ENCODE peak calls at places on chromosomes 7 and 10, in six cellular contexts. One of them, this sample, is unnamed.

GRCh38 chr10:72037266-72037665 is 51.1 kb downstream of the SPOCK2 start:
- DNase-seq in psoas muscle: no peak
- DNase-seq in neural progenitor cell: peak
- DNase-seq in mammary epithelial cell: no peak
- DNase-seq in foreskin fibroblast: no peak
- DNase-seq in astrocyte of the spinal cord: no peak
- DNase-seq in this sample: no peak

GRCh38 chr10:112767156-112767555 is 182.9 kb upstream of the TCF7L2 start:
- DNase-seq in psoas muscle: no peak
- DNase-seq in astrocyte of the spinal cord: no peak
- DNase-seq in mammary epithelial cell: no peak
- DNase-seq in foreskin fibroblast: no peak
- DNase-seq in neural progenitor cell: no peak
- DNase-seq in this sample: no peak

GRCh38 chr10:11581213-11581612 is 30.2 kb downstream of the USP6NL start:
- DNase-seq in astrocyte of the spinal cord: no peak
- DNase-seq in foreskin fibroblast: no peak
- DNase-seq in mammary epithelial cell: no peak
- DNase-seq in neural progenitor cell: no peak
- DNase-seq in psoas muscle: no peak
- DNase-seq in this sample: no peak

GRCh38 chr10:131843089-131843595 is 57.7 kb upstream of the PPP2R2D start:
- DNase-seq in neural progenitor cell: no peak
- DNase-seq in mammary epithelial cell: no peak
- DNase-seq in psoas muscle: no peak
- DNase-seq in foreskin fibroblast: no peak
- DNase-seq in astrocyte of the spinal cord: no peak
- DNase-seq in this sample: peak

GRCh38 chr10:97969538-97969937 is 60.9 kb downstream of the CRTAC1 start:
- DNase-seq in neural progenitor cell: no peak
- DNase-seq in astrocyte of the spinal cord: no peak
- DNase-seq in psoas muscle: no peak
- DNase-seq in foreskin fibroblast: no peak
- DNase-seq in mammary epithelial cell: no peak
- DNase-seq in this sample: no peak

GRCh38 chr10:30154126-30154525 is 94.7 kb upstream of the JCAD start:
- DNase-seq in neural progenitor cell: no peak
- DNase-seq in foreskin fibroblast: no peak
- DNase-seq in mammary epithelial cell: no peak
- DNase-seq in astrocyte of the spinal cord: no peak
- DNase-seq in psoas muscle: no peak
- DNase-seq in this sample: no peak

GRCh38 chr7:92880212-92881090 is 44.1 kb upstream of the CDK6 start:
- DNase-seq in mammary epithelial cell: peak
- DNase-seq in psoas muscle: no peak
- DNase-seq in foreskin fibroblast: no peak
- DNase-seq in neural progenitor cell: peak
- DNase-seq in astrocyte of the spinal cord: no peak
- DNase-seq in this sample: peak

GRCh38 chr7:132203021-132203420 is 373.2 kb downstream of the PLXNA4 start:
- DNase-seq in psoas muscle: no peak
- DNase-seq in astrocyte of the spinal cord: no peak
- DNase-seq in mammary epithelial cell: no peak
- DNase-seq in foreskin fibroblast: no peak
- DNase-seq in neural progenitor cell: no peak
- DNase-seq in this sample: peak

GRCh38 chr7:50356212-50356944 is 51.9 kb downstream of the IKZF1 start:
- DNase-seq in psoas muscle: peak
- DNase-seq in foreskin fibroblast: no peak
- DNase-seq in astrocyte of the spinal cord: no peak
- DNase-seq in neural progenitor cell: no peak
- DNase-seq in mammary epithelial cell: no peak
- DNase-seq in this sample: peak

GRCh38 chr7:158407581-158408331 is 179.9 kb downstream of the PTPRN2 start:
- DNase-seq in neural progenitor cell: peak
- DNase-seq in psoas muscle: no peak
- DNase-seq in astrocyte of the spinal cord: peak
- DNase-seq in foreskin fibroblast: peak
- DNase-seq in mammary epithelial cell: peak
- DNase-seq in this sample: no peak

GRCh38 chr10:8060010-8060703 is 5.7 kb downstream of the GATA3 start:
- DNase-seq in foreskin fibroblast: peak
- DNase-seq in neural progenitor cell: peak
- DNase-seq in psoas muscle: no peak
- DNase-seq in astrocyte of the spinal cord: peak
- DNase-seq in mammary epithelial cell: peak
- DNase-seq in this sample: no peak

GRCh38 chr7:85522070-85522469 is 335.2 kb upstream of the SEMA3D start:
- DNase-seq in psoas muscle: no peak
- DNase-seq in foreskin fibroblast: no peak
- DNase-seq in mammary epithelial cell: no peak
- DNase-seq in astrocyte of the spinal cord: no peak
- DNase-seq in neural progenitor cell: no peak
- DNase-seq in this sample: no peak

DNA sequence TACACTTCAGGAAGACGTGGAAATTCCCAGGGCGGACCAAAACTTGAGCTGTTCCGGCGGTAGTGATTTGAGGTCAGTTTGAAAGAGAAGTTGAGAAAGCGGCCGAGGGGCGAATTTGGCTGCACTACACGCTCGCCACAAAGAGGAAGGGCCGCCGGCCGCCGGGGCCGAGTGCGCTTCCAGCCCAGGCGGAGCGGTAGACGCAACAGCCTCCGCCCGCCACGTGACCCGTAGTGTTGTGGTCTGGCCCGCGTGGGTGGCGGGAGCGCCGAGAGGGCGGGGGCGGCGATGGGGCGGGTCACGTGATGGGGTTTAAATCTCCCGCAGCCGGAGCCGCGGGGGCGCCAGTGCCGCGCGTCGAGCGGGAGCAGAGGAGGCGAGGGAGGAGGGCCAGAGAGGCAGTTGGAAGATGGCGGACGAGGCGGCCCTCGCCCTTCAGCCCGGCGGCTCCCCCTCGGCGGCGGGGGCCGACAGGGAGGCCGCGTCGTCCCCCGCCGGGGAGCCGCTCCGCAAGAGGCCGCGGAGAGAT is at the start of gene SIRT1:
- DNase-seq in foreskin fibroblast: peak
- DNase-seq in mammary epithelial cell: peak
- DNase-seq in astrocyte of the spinal cord: peak
- DNase-seq in neural progenitor cell: peak
- DNase-seq in psoas muscle: peak
- DNase-seq in this sample: peak
- TF ChIP-seq CTCF in foreskin fibroblast: no peak
- TF ChIP-seq CTCF in mammary epithelial cell: no peak
- TF ChIP-seq CTCF in astrocyte of the spinal cord: no peak
- TF ChIP-seq CTCF in neural progenitor cell: no peak
- TF ChIP-seq CTCF in psoas muscle: no peak
- TF ChIP-seq CTCF in this sample: no peak

GRCh38 chr10:89536013-89536354 is 590 bp upstream of the SLC16A12 start:
- DNase-seq in foreskin fibroblast: no peak
- DNase-seq in neural progenitor cell: no peak
- DNase-seq in mammary epithelial cell: no peak
- DNase-seq in astrocyte of the spinal cord: no peak
- DNase-seq in psoas muscle: no peak
- DNase-seq in this sample: no peak
- H3K4me3 ChIP-seq in foreskin fibroblast: peak
- H3K4me3 ChIP-seq in neural progenitor cell: peak
- H3K4me3 ChIP-seq in mammary epithelial cell: no peak
- H3K4me3 ChIP-seq in astrocyte of the spinal cord: peak
- H3K4me3 ChIP-seq in psoas muscle: peak
- H3K4me3 ChIP-seq in this sample: peak

GRCh38 chr10:90960355-90960814 is 39.5 kb upstream of the ANKRD1 start:
- DNase-seq in neural progenitor cell: no peak
- DNase-seq in foreskin fibroblast: peak
- DNase-seq in mammary epithelial cell: peak
- DNase-seq in psoas muscle: no peak
- DNase-seq in astrocyte of the spinal cord: peak
- DNase-seq in this sample: no peak
- TF ChIP-seq CTCF in neural progenitor cell: no peak
- TF ChIP-seq CTCF in foreskin fibroblast: no peak
- TF ChIP-seq CTCF in mammary epithelial cell: no peak
- TF ChIP-seq CTCF in psoas muscle: peak
- TF ChIP-seq CTCF in astrocyte of the spinal cord: no peak
- TF ChIP-seq CTCF in this sample: no peak

GRCh38 chr7:47327698-47328391 is 254.1 kb downstream of the TNS3 start:
- DNase-seq in neural progenitor cell: peak
- DNase-seq in astrocyte of the spinal cord: peak
- DNase-seq in psoas muscle: peak
- DNase-seq in foreskin fibroblast: peak
- DNase-seq in mammary epithelial cell: peak
- DNase-seq in this sample: peak

GRCh38 chr7:47325337-47325736 is 256.6 kb downstream of the TNS3 start:
- DNase-seq in neural progenitor cell: no peak
- DNase-seq in foreskin fibroblast: no peak
- DNase-seq in psoas muscle: no peak
- DNase-seq in mammary epithelial cell: no peak
- DNase-seq in astrocyte of the spinal cord: no peak
- DNase-seq in this sample: no peak

GRCh38 chr7:47327306-47327697 is 254.6 kb downstream of the TNS3 start:
- DNase-seq in astrocyte of the spinal cord: peak
- DNase-seq in mammary epithelial cell: no peak
- DNase-seq in neural progenitor cell: no peak
- DNase-seq in psoas muscle: no peak
- DNase-seq in foreskin fibroblast: peak
- DNase-seq in this sample: no peak

GRCh38 chr7:47326808-47327207 is 255.1 kb downstream of the TNS3 start:
- DNase-seq in psoas muscle: peak
- DNase-seq in neural progenitor cell: peak
- DNase-seq in astrocyte of the spinal cord: peak
- DNase-seq in foreskin fibroblast: peak
- DNase-seq in mammary epithelial cell: no peak
- DNase-seq in this sample: peak

DNA sequence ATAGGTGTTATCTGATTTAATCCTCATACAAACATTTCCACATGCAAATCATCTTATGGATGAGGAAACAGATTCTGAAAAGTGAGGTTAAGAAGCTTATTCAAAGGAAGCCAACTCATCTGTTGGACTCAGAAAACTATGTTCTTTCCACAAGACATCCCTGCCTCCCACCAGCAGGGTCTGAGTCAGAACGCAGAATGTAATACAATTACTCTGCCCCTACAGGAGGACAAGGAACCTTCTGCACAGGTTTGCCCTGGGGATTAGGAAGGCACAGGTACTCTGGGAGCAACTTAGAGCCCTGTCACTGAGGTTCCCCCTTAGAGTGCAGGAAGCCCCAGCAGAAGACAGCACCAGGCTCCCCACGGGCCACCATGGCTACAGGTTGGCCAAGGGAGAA is 255.7 kb downstream of the TNS3 start:
- DNase-seq in mammary epithelial cell: peak
- DNase-seq in foreskin fibroblast: peak
- DNase-seq in psoas muscle: no peak
- DNase-seq in astrocyte of the spinal cord: peak
- DNase-seq in neural progenitor cell: peak
- DNase-seq in this sample: peak
- H3K4me3 ChIP-seq in mammary epithelial cell: no peak
- H3K4me3 ChIP-seq in foreskin fibroblast: no peak
- H3K4me3 ChIP-seq in psoas muscle: no peak
- H3K4me3 ChIP-seq in astrocyte of the spinal cord: peak
- H3K4me3 ChIP-seq in neural progenitor cell: no peak
- H3K4me3 ChIP-seq in this sample: no peak

GRCh38 chr7:90211391-90212148 is at the start of gene STEAP2:
- DNase-seq in foreskin fibroblast: peak
- DNase-seq in mammary epithelial cell: peak
- DNase-seq in neural progenitor cell: peak
- DNase-seq in astrocyte of the spinal cord: peak
- DNase-seq in psoas muscle: peak
- DNase-seq in this sample: peak
- TF ChIP-seq CTCF in foreskin fibroblast: peak
- TF ChIP-seq CTCF in mammary epithelial cell: peak
- TF ChIP-seq CTCF in neural progenitor cell: peak
- TF ChIP-seq CTCF in astrocyte of the spinal cord: peak
- TF ChIP-seq CTCF in psoas muscle: peak
- TF ChIP-seq CTCF in this sample: peak

GRCh38 chr10:63413429-63413828 is 52.3 kb downstream of the JMJD1C start:
- DNase-seq in astrocyte of the spinal cord: no peak
- DNase-seq in neural progenitor cell: no peak
- DNase-seq in mammary epithelial cell: no peak
- DNase-seq in foreskin fibroblast: no peak
- DNase-seq in psoas muscle: no peak
- DNase-seq in this sample: no peak

GRCh38 chr10:63414481-63415260 is 51.1 kb downstream of the JMJD1C start:
- DNase-seq in foreskin fibroblast: peak
- DNase-seq in psoas muscle: no peak
- DNase-seq in neural progenitor cell: no peak
- DNase-seq in mammary epithelial cell: no peak
- DNase-seq in astrocyte of the spinal cord: peak
- DNase-seq in this sample: no peak

GRCh38 chr10:63410633-63411032 is 55.1 kb downstream of the JMJD1C start:
- DNase-seq in psoas muscle: no peak
- DNase-seq in neural progenitor cell: no peak
- DNase-seq in foreskin fibroblast: no peak
- DNase-seq in mammary epithelial cell: no peak
- DNase-seq in astrocyte of the spinal cord: no peak
- DNase-seq in this sample: no peak

GRCh38 chr10:63409465-63410027 is 56.2 kb downstream of the JMJD1C start:
- DNase-seq in foreskin fibroblast: peak
- DNase-seq in psoas muscle: no peak
- DNase-seq in astrocyte of the spinal cord: peak
- DNase-seq in mammary epithelial cell: peak
- DNase-seq in neural progenitor cell: no peak
- DNase-seq in this sample: no peak

GRCh38 chr10:63412304-63412703 is 53.5 kb downstream of the JMJD1C start:
- DNase-seq in neural progenitor cell: no peak
- DNase-seq in mammary epithelial cell: no peak
- DNase-seq in foreskin fibroblast: no peak
- DNase-seq in astrocyte of the spinal cord: no peak
- DNase-seq in psoas muscle: no peak
- DNase-seq in this sample: no peak
- H3K4me3 ChIP-seq in neural progenitor cell: no peak
- H3K4me3 ChIP-seq in mammary epithelial cell: no peak
- H3K4me3 ChIP-seq in foreskin fibroblast: no peak
- H3K4me3 ChIP-seq in astrocyte of the spinal cord: no peak
- H3K4me3 ChIP-seq in psoas muscle: no peak
- H3K4me3 ChIP-seq in this sample: no peak

This sample was measured in endodermal cell.